ENCODE peak calls at places on chromosomes 6 and 20, in nine cellular contexts. C is mesendoderm; T is GM13977; O is GM12865; B is CD8-positive, alpha-beta memory T cell; Q is COLO829; P is GM23248; U is mucosa of descending colon; S is Kasumi-1. M is an unnamed sample.

GRCh38 chr6:142871910-142872331 is 73.1 kb downstream of the HIVEP2 start:
- DNase-seq in C (no peak), T (no peak), O (peak), B (peak), Q (peak), P (peak), U (no peak), S (no peak), M (no peak)

GRCh38 chr6:53961679-53962370 is 149.4 kb upstream of the MLIP start:
- DNase-seq in C (peak), T (no peak), O (no peak), B (no peak), Q (no peak), P (peak), U (no peak), S (no peak), M (peak)

GRCh38 chr6:106167105-106167814 is 81.1 kb downstream of the PRDM1 start:
- DNase-seq in C (no peak), T (peak), O (peak), B (no peak), Q (no peak), P (no peak), U (no peak), S (no peak), M (no peak)

GRCh38 chr20:49928411-49929141 is 7.6 kb upstream of the RNF114 start:
- DNase-seq in C (peak), T (peak), O (peak), B (peak), Q (peak), P (peak), U (peak), S (peak), M (peak)

GRCh38 chr20:6094038-6094437 is 28.8 kb downstream of the FERMT1 start:
- DNase-seq in C (no peak), T (no peak), O (no peak), B (no peak), Q (no peak), P (no peak), U (no peak), S (no peak), M (no peak)

GRCh38 chr20:2524435-2525272 is 11.7 kb upstream of the TMC2 start:
- DNase-seq in C (peak), T (peak), O (peak), B (peak), Q (peak), P (peak), U (peak), S (peak), M (peak)

GRCh38 chr6:113856571-113857564 is at the start of gene MARCKS:
- DNase-seq in C (peak), T (peak), O (peak), B (no peak), Q (peak), P (peak), U (peak), S (peak), M (peak)

GRCh38 chr20:10924628-10925266 is 250.9 kb upstream of the JAG1 start:
- DNase-seq in C (no peak), T (no peak), O (no peak), B (no peak), Q (no peak), P (peak), U (no peak), S (no peak), M (no peak)

GRCh38 chr6:6193221-6193745 is 127.2 kb downstream of the F13A1 start:
- DNase-seq in C (no peak), T (no peak), O (no peak), B (no peak), Q (no peak), P (peak), U (no peak), S (no peak), M (no peak)

GRCh38 chr6:108744996-108745395 is 103.2 kb upstream of the ARMC2 start:
- DNase-seq in C (no peak), T (no peak), O (no peak), B (no peak), Q (peak), P (no peak), U (no peak), S (no peak), M (no peak)

GRCh38 chr6:140343128-140343527 is 968.7 kb upstream of the CITED2 start:
- DNase-seq in C (no peak), T (no peak), O (no peak), B (no peak), Q (no peak), P (no peak), U (no peak), S (no peak), M (no peak)

GRCh38 chr6:14467591-14467990 is 350.0 kb downstream of the CD83 start:
- DNase-seq in C (no peak), T (no peak), O (no peak), B (no peak), Q (no peak), P (peak), U (no peak), S (no peak), M (no peak)

GRCh38 chr6:3337521-3338350 is 79.0 kb downstream of the PSMG4 start:
- DNase-seq in C (peak), T (no peak), O (peak), B (no peak), Q (peak), P (peak), U (no peak), S (peak), M (peak)

GRCh38 chr6:157556671-157557430 is 175.9 kb downstream of the ZDHHC14 start:
- DNase-seq in C (no peak), T (no peak), O (peak), B (no peak), Q (no peak), P (no peak), U (no peak), S (no peak), M (no peak)

GRCh38 chr20:32006841-32007786 is 3.1 kb upstream of the CCM2L start:
- DNase-seq in C (peak), T (no peak), O (no peak), B (no peak), Q (no peak), P (no peak), U (no peak), S (no peak), M (peak)

GRCh38 chr6:40937491-40937890 is 101.5 kb downstream of the UNC5CL start:
- DNase-seq in C (no peak), T (no peak), O (no peak), B (no peak), Q (no peak), P (peak), U (no peak), S (no peak), M (no peak)

GRCh38 chr20:22556565-22557056 is 27.8 kb downstream of the FOXA2 start:
- DNase-seq in C (no peak), T (no peak), O (no peak), B (no peak), Q (no peak), P (no peak), U (no peak), S (no peak), M (no peak)

GRCh38 chr20:58293453-58293852 is 16.1 kb upstream of the RAB22A start:
- DNase-seq in C (peak), T (peak), O (peak), B (no peak), Q (no peak), P (no peak), U (no peak), S (no peak), M (peak)

GRCh38 chr6:18363746-18364145 is 23.4 kb upstream of the RNF144B start:
- DNase-seq in C (no peak), T (no peak), O (no peak), B (no peak), Q (no peak), P (no peak), U (no peak), S (no peak), M (no peak)

GRCh38 chr6:117463762-117464665 is 18.5 kb upstream of the DCBLD1 start:
- DNase-seq in C (no peak), T (no peak), O (peak), B (no peak), Q (no peak), P (peak), U (no peak), S (peak), M (no peak)

GRCh38 chr6:35642471-35643161 is 46.1 kb downstream of the FKBP5 start:
- DNase-seq in C (no peak), T (no peak), O (no peak), B (no peak), Q (no peak), P (no peak), U (no peak), S (no peak), M (no peak)

GRCh38 chr6:13765570-13765969 is 48.8 kb downstream of the MCUR1 start:
- DNase-seq in C (no peak), T (no peak), O (no peak), B (no peak), Q (no peak), P (peak), U (no peak), S (no peak), M (no peak)

GRCh38 chr6:3136361-3136760 is 17.9 kb downstream of the BPHL start:
- DNase-seq in C (no peak), T (no peak), O (no peak), B (no peak), Q (no peak), P (no peak), U (no peak), S (no peak), M (no peak)

M was measured in H7.